ENCODE peak calls at places on chromosomes 3 and 15, in five cellular contexts. E, N, H, Q and O are unnamed samples.

GRCh38 chr3:38251197-38251596 is 14.4 kb upstream of the SLC22A13 start:
- DNase-seq in H (no peak), N (no peak), Q (no peak), E (no peak), O (no peak)

GRCh38 chr3:15313461-15313860 is 18.9 kb downstream of the SH3BP5 start:
- DNase-seq in H (no peak), E (no peak), N (no peak), Q (no peak), O (no peak)

GRCh38 chr3:108818404-108818803 is 4.2 kb upstream of the TRAT1 start:
- DNase-seq in H (peak; percentile 6), E (peak; percentile 33), N (no peak), Q (peak; percentile 3), O (peak; percentile 57)

GRCh38 chr3:143648218-143648617 is 200.1 kb downstream of the SLC9A9 start:
- DNase-seq in N (no peak), H (no peak), E (no peak), Q (no peak), O (no peak)

GRCh38 chr15:84840741-84841429 is 23.7 kb downstream of the ALPK3 start:
- DNase-seq in H (peak; percentile 60), Q (peak; percentile 51), E (no peak), N (no peak), O (peak; percentile 29)

GRCh38 chr3:111080357-111080937 is 8.8 kb downstream of the NECTIN3 start:
- DNase-seq in N (no peak), Q (peak; percentile 39), H (peak; percentile 30), E (peak; percentile 3), O (no peak)

GRCh38 chr15:91127236-91127914 is 27.3 kb downstream of the SV2B start:
- DNase-seq in Q (no peak), E (no peak), H (no peak), N (no peak), O (no peak)

GRCh38 chr3:195450731-195451229 is 8.0 kb upstream of the ACAP2 start:
- DNase-seq in N (no peak), H (no peak), E (no peak), Q (no peak), O (no peak)

GRCh38 chr15:74603789-74604705 is 11.6 kb upstream of the CLK3 start:
- DNase-seq in Q (no peak), H (no peak), N (no peak), E (no peak), O (no peak)

GRCh38 chr15:65902373-65902772 is 33.1 kb downstream of the RAB11A start:
- DNase-seq in H (no peak), N (peak; percentile 57), E (peak; percentile 77), Q (peak; percentile 23), O (peak; percentile 65)

GRCh38 chr3:10942806-10943205 is 49.7 kb upstream of the SLC6A1 start:
- DNase-seq in N (no peak), H (no peak), Q (no peak), E (no peak), O (no peak)

GRCh38 chr15:42955518-42955917 is 34.9 kb upstream of the TTBK2 start:
- DNase-seq in E (no peak), N (no peak), H (no peak), Q (no peak), O (no peak)

GRCh38 chr3:53162672-53163458 is 1.9 kb downstream of the PRKCD start:
- DNase-seq in Q (no peak), H (no peak), E (peak; percentile 15), N (no peak), O (no peak)

GRCh38 chr3:32835049-32835371 is 17.2 kb downstream of the TRIM71 start:
- DNase-seq in Q (no peak), H (no peak), E (no peak), N (no peak), O (no peak)

GRCh38 chr3:125107861-125108567 is 52.2 kb upstream of the HEG1 start:
- DNase-seq in Q (no peak), N (peak; percentile 86), H (no peak), E (no peak), O (no peak)

GRCh38 chr15:27686376-27686775 is 412.7 kb downstream of the OCA2 start:
- DNase-seq in Q (no peak), E (no peak), H (no peak), N (no peak), O (no peak)

GRCh38 chr3:136428167-136428566 is 178.0 kb downstream of the PCCB start:
- DNase-seq in H (peak; percentile 18), E (peak; percentile 6), N (no peak), Q (no peak), O (no peak)

GRCh38 chr15:41066516-41066915 is 49.6 kb downstream of the INO80 start:
- DNase-seq in E (no peak), Q (no peak), N (no peak), H (no peak), O (no peak)

GRCh38 chr3:148513066-148513671 is 184.5 kb upstream of the AGTR1 start:
- DNase-seq in Q (no peak), H (no peak), E (no peak), N (no peak), O (no peak)

GRCh38 chr3:87503901-87504498 is 227.6 kb upstream of the POU1F1 start:
- DNase-seq in H (peak; percentile 47), E (peak; percentile 54), Q (peak; percentile 60), N (no peak), O (peak; percentile 75)

GRCh38 chr3:37174532-37175126 is at the start of gene LRRFIP2:
- DNase-seq in E (peak; percentile 37), H (peak; percentile 33), N (peak; percentile 51), Q (no peak), O (no peak)

DNA sequence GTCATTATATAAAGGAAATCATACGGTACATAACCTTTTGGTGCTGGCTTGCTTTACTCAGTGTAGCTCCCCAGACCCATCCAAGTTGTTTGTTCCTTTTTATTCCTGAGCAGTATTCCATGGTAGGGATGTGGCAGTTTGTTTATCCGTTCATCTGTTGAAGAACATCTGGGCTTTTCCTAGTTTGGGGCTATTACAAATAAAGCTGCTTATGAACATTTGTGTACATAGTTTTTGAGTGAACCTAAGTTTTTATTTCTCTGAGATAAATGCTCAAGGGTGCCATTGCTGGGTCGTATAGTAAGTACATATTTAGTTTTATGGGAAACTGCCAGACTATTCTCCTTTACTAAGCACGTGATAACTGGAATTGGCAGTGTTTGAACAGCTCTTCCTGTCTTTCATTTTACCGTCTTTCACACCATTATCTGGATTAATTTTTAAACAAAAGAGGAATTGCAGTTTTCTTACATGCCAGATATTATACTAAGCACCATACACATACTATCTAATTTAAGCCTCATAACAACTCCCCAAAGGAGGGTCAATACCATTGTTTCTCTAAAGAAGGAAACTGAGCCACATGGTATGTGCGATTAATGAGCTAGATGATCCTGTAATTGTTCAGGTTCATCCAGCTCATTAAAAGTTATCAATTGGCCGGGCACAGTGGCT is 85.6 kb downstream of the PTPRG start:
- DNase-seq in N (no peak), E (no peak), Q (no peak), H (no peak), O (no peak)
- TF ChIP-seq ZBTB33 in N (no peak), E (no peak), Q (no peak), H (no peak), O (no peak)

GRCh38 chr15:47427463-47427862 is 289.8 kb upstream of the SEMA6D start:
- DNase-seq in H (no peak), N (no peak), E (no peak), Q (peak; percentile 70), O (no peak)

DNA sequence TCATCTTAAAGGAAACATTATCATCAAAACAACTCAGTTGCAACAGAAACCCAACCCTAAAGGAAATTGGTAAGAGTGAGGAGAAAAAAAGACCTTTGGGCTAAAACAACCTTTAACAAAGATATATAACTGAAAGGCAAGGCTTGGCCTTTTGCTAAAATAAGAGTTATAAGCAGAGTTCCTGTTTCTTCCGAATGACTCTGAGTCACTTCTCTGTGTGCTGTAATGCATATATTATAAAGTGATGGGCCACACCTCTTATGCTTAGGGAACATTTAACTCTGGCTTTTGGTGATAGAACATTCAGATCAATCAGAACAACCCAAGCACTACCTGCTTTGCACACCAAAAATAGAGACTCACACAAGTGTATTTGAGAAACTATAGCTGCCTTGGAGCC is 294.4 kb upstream of the SEMA6D start:
- DNase-seq in N (no peak), H (no peak), Q (no peak), E (no peak), O (no peak)
- TF ChIP-seq ZBTB33 in N (no peak), H (no peak), Q (no peak), E (no peak), O (no peak)

DNA sequence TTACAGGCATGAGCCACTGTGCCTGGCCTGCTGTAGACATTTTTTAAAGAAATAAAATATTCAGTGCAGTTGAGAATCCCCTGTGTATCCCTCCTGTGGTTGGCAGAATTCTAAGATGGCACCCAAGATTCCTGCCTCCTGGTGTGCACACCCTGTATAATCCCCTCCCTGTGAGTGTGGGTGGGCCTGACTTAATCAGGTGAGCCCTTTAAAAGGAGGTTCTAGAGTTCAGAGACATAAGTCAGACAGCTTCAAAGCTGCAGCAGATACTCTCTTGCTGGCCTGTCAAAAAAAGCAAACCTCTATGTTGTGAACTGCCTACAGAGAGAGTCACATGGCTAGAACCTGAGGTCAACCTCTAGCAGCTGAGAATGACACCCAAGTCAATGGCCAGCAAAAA is 7.0 kb upstream of the VIPR1 start:
- DNase-seq in E (no peak), H (no peak), Q (no peak), N (no peak), O (no peak)
- TF ChIP-seq ZBTB33 in E (no peak), H (no peak), Q (no peak), N (no peak), O (no peak)

DNA sequence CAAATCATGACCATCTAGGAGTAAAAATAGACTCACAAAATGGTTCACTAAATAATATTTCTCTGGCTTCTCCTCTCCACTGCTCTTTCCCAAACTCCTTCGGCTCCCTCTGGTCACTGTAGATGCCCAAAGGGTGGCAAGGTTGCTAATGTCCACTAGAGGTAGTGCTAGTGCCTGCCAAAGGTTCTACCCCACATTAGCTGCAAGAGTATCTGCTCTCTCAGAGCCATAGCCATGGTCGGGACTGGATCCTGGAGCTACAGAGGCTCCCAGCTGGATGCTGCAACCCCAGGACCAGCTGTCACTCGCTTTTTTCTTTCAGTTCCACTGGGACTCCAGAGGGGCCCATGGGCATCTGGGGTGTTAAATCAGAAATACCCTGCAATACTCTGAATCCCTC is 8.5 kb downstream of the HTR3D start:
- DNase-seq in N (no peak), H (peak; percentile 39), Q (peak; percentile 38), E (peak; percentile 53), O (peak; percentile 26)
- TF ChIP-seq ZBTB33 in N (no peak), H (no peak), Q (no peak), E (no peak), O (no peak)